ENCODE peak calls at places on chromosomes 2 and 18, in eight cellular contexts. One of them, this sample, is unnamed.
A peak's percentile ranks its signal among the peaks of the same experiment; 100 is the strongest.

GRCh38 chr18:76499021-76499420 is 4.0 kb upstream of the ZNF516 start:
- DNase-seq in posterior vena cava: no peak
- DNase-seq in NCI-H345: no peak
- DNase-seq in Calu3: no peak
- DNase-seq in GM23338: no peak
- DNase-seq in iris pigment epithelial cell: no peak
- DNase-seq in GM23248: no peak
- DNase-seq in stimulated activated CD8-positive, alpha-beta memory T cell treated with anti-CD3 and anti-CD28 coated beads, Interleukin-4, amount 100 ng/mL, for 1 hour: no peak
- DNase-seq in this sample: no peak

GRCh38 chr18:48927286-48928080 is 23.3 kb downstream of the SMAD7 start:
- DNase-seq in posterior vena cava: no peak
- DNase-seq in NCI-H345: no peak
- DNase-seq in Calu3: no peak
- DNase-seq in GM23338: no peak
- DNase-seq in iris pigment epithelial cell: no peak
- DNase-seq in GM23248: peak; percentile 20
- DNase-seq in stimulated activated CD8-positive, alpha-beta memory T cell treated with anti-CD3 and anti-CD28 coated beads, Interleukin-4, amount 100 ng/mL, for 1 hour: no peak
- DNase-seq in this sample: no peak

GRCh38 chr18:68447286-68447685 is 267.6 kb downstream of the TMX3 start:
- DNase-seq in posterior vena cava: no peak
- DNase-seq in NCI-H345: no peak
- DNase-seq in Calu3: no peak
- DNase-seq in GM23338: no peak
- DNase-seq in iris pigment epithelial cell: no peak
- DNase-seq in GM23248: peak; percentile 87
- DNase-seq in stimulated activated CD8-positive, alpha-beta memory T cell treated with anti-CD3 and anti-CD28 coated beads, Interleukin-4, amount 100 ng/mL, for 1 hour: no peak
- DNase-seq in this sample: no peak

GRCh38 chr2:67649331-67650071 is 252.4 kb downstream of the ETAA1 start:
- DNase-seq in posterior vena cava: no peak
- DNase-seq in NCI-H345: peak; percentile 39
- DNase-seq in Calu3: peak; percentile 20
- DNase-seq in GM23338: no peak
- DNase-seq in iris pigment epithelial cell: no peak
- DNase-seq in GM23248: peak; percentile 64
- DNase-seq in stimulated activated CD8-positive, alpha-beta memory T cell treated with anti-CD3 and anti-CD28 coated beads, Interleukin-4, amount 100 ng/mL, for 1 hour: no peak
- DNase-seq in this sample: peak; percentile 76

GRCh38 chr2:145906356-145906755 is 1386.4 kb upstream of the ZEB2 start:
- DNase-seq in posterior vena cava: no peak
- DNase-seq in NCI-H345: no peak
- DNase-seq in Calu3: peak; percentile 62
- DNase-seq in GM23338: peak; percentile 4
- DNase-seq in iris pigment epithelial cell: peak; percentile 29
- DNase-seq in GM23248: no peak
- DNase-seq in stimulated activated CD8-positive, alpha-beta memory T cell treated with anti-CD3 and anti-CD28 coated beads, Interleukin-4, amount 100 ng/mL, for 1 hour: no peak
- DNase-seq in this sample: no peak

GRCh38 chr2:21047161-21048009 is 3.5 kb upstream of the APOB start:
- DNase-seq in posterior vena cava: no peak
- DNase-seq in NCI-H345: peak; percentile 88
- DNase-seq in Calu3: no peak
- DNase-seq in GM23338: peak; percentile 25
- DNase-seq in iris pigment epithelial cell: peak; percentile 14
- DNase-seq in GM23248: no peak
- DNase-seq in stimulated activated CD8-positive, alpha-beta memory T cell treated with anti-CD3 and anti-CD28 coated beads, Interleukin-4, amount 100 ng/mL, for 1 hour: no peak
- DNase-seq in this sample: no peak

GRCh38 chr2:36695746-36696415 is 626 bp upstream of the VIT start:
- DNase-seq in posterior vena cava: no peak
- DNase-seq in NCI-H345: no peak
- DNase-seq in Calu3: no peak
- DNase-seq in GM23338: peak; percentile 29
- DNase-seq in iris pigment epithelial cell: peak; percentile 78
- DNase-seq in GM23248: peak; percentile 86
- DNase-seq in stimulated activated CD8-positive, alpha-beta memory T cell treated with anti-CD3 and anti-CD28 coated beads, Interleukin-4, amount 100 ng/mL, for 1 hour: no peak
- DNase-seq in this sample: peak; percentile 79

GRCh38 chr2:24859968-24860600 is 60.0 kb downstream of the ADCY3 start:
- DNase-seq in posterior vena cava: no peak
- DNase-seq in NCI-H345: no peak
- DNase-seq in Calu3: no peak
- DNase-seq in GM23338: no peak
- DNase-seq in iris pigment epithelial cell: no peak
- DNase-seq in GM23248: no peak
- DNase-seq in stimulated activated CD8-positive, alpha-beta memory T cell treated with anti-CD3 and anti-CD28 coated beads, Interleukin-4, amount 100 ng/mL, for 1 hour: no peak
- DNase-seq in this sample: no peak

GRCh38 chr18:78758496-78758895 is 221.1 kb upstream of the SALL3 start:
- DNase-seq in posterior vena cava: peak; percentile 49
- DNase-seq in NCI-H345: no peak
- DNase-seq in Calu3: no peak
- DNase-seq in GM23338: no peak
- DNase-seq in iris pigment epithelial cell: no peak
- DNase-seq in GM23248: no peak
- DNase-seq in stimulated activated CD8-positive, alpha-beta memory T cell treated with anti-CD3 and anti-CD28 coated beads, Interleukin-4, amount 100 ng/mL, for 1 hour: no peak
- DNase-seq in this sample: no peak

GRCh38 chr2:171723724-171724683 is 36.7 kb downstream of the DYNC1I2 start:
- DNase-seq in posterior vena cava: no peak
- DNase-seq in NCI-H345: peak; percentile 94
- DNase-seq in Calu3: no peak
- DNase-seq in GM23338: peak; percentile 54
- DNase-seq in iris pigment epithelial cell: peak; percentile 20
- DNase-seq in GM23248: no peak
- DNase-seq in stimulated activated CD8-positive, alpha-beta memory T cell treated with anti-CD3 and anti-CD28 coated beads, Interleukin-4, amount 100 ng/mL, for 1 hour: no peak
- DNase-seq in this sample: peak; percentile 32

GRCh38 chr2:133734699-133735098 is 166.4 kb upstream of the NCKAP5 start:
- DNase-seq in posterior vena cava: no peak
- DNase-seq in NCI-H345: no peak
- DNase-seq in Calu3: no peak
- DNase-seq in GM23338: no peak
- DNase-seq in iris pigment epithelial cell: peak; percentile 23
- DNase-seq in GM23248: no peak
- DNase-seq in stimulated activated CD8-positive, alpha-beta memory T cell treated with anti-CD3 and anti-CD28 coated beads, Interleukin-4, amount 100 ng/mL, for 1 hour: no peak
- DNase-seq in this sample: peak; percentile 15

GRCh38 chr2:99555410-99555809 is 65.6 kb upstream of the REV1 start:
- DNase-seq in posterior vena cava: no peak
- DNase-seq in NCI-H345: no peak
- DNase-seq in Calu3: no peak
- DNase-seq in GM23338: peak; percentile 58
- DNase-seq in iris pigment epithelial cell: no peak
- DNase-seq in GM23248: no peak
- DNase-seq in stimulated activated CD8-positive, alpha-beta memory T cell treated with anti-CD3 and anti-CD28 coated beads, Interleukin-4, amount 100 ng/mL, for 1 hour: no peak
- DNase-seq in this sample: peak; percentile 67

GRCh38 chr2:218642786-218643185 is 16.6 kb downstream of the ZNF142 start:
- DNase-seq in posterior vena cava: no peak
- DNase-seq in NCI-H345: no peak
- DNase-seq in Calu3: no peak
- DNase-seq in GM23338: no peak
- DNase-seq in iris pigment epithelial cell: no peak
- DNase-seq in GM23248: no peak
- DNase-seq in stimulated activated CD8-positive, alpha-beta memory T cell treated with anti-CD3 and anti-CD28 coated beads, Interleukin-4, amount 100 ng/mL, for 1 hour: no peak
- DNase-seq in this sample: no peak

GRCh38 chr2:97755491-97755890 is 42.1 kb downstream of the ZAP70 start:
- DNase-seq in posterior vena cava: peak; percentile 26
- DNase-seq in NCI-H345: no peak
- DNase-seq in Calu3: no peak
- DNase-seq in GM23338: no peak
- DNase-seq in iris pigment epithelial cell: no peak
- DNase-seq in GM23248: no peak
- DNase-seq in stimulated activated CD8-positive, alpha-beta memory T cell treated with anti-CD3 and anti-CD28 coated beads, Interleukin-4, amount 100 ng/mL, for 1 hour: no peak
- DNase-seq in this sample: no peak

GRCh38 chr18:66874375-66874774 is 270.5 kb upstream of the CDH19 start:
- DNase-seq in posterior vena cava: no peak
- DNase-seq in NCI-H345: no peak
- DNase-seq in Calu3: no peak
- DNase-seq in GM23338: no peak
- DNase-seq in iris pigment epithelial cell: no peak
- DNase-seq in GM23248: no peak
- DNase-seq in stimulated activated CD8-positive, alpha-beta memory T cell treated with anti-CD3 and anti-CD28 coated beads, Interleukin-4, amount 100 ng/mL, for 1 hour: no peak
- DNase-seq in this sample: no peak

GRCh38 chr2:84395819-84396218 is 63.3 kb downstream of the SUCLG1 start:
- DNase-seq in posterior vena cava: no peak
- DNase-seq in NCI-H345: no peak
- DNase-seq in Calu3: no peak
- DNase-seq in GM23338: no peak
- DNase-seq in iris pigment epithelial cell: peak; percentile 48
- DNase-seq in GM23248: peak; percentile 83
- DNase-seq in stimulated activated CD8-positive, alpha-beta memory T cell treated with anti-CD3 and anti-CD28 coated beads, Interleukin-4, amount 100 ng/mL, for 1 hour: no peak
- DNase-seq in this sample: peak; percentile 55

GRCh38 chr2:216499641-216500218 is 1.1 kb downstream of the RPL37A start:
- DNase-seq in posterior vena cava: no peak
- DNase-seq in NCI-H345: no peak
- DNase-seq in Calu3: no peak
- DNase-seq in GM23338: no peak
- DNase-seq in iris pigment epithelial cell: no peak
- DNase-seq in GM23248: peak; percentile 41
- DNase-seq in stimulated activated CD8-positive, alpha-beta memory T cell treated with anti-CD3 and anti-CD28 coated beads, Interleukin-4, amount 100 ng/mL, for 1 hour: no peak
- DNase-seq in this sample: no peak

GRCh38 chr18:70459731-70460130 is 170.9 kb downstream of the SOCS6 start:
- DNase-seq in posterior vena cava: no peak
- DNase-seq in NCI-H345: no peak
- DNase-seq in Calu3: no peak
- DNase-seq in GM23338: no peak
- DNase-seq in iris pigment epithelial cell: no peak
- DNase-seq in GM23248: no peak
- DNase-seq in stimulated activated CD8-positive, alpha-beta memory T cell treated with anti-CD3 and anti-CD28 coated beads, Interleukin-4, amount 100 ng/mL, for 1 hour: no peak
- DNase-seq in this sample: no peak

GRCh38 chr2:156565066-156565710 is 129.0 kb downstream of the GPD2 start:
- DNase-seq in posterior vena cava: no peak
- DNase-seq in NCI-H345: no peak
- DNase-seq in Calu3: no peak
- DNase-seq in GM23338: peak; percentile 9
- DNase-seq in iris pigment epithelial cell: peak; percentile 91
- DNase-seq in GM23248: peak; percentile 90
- DNase-seq in stimulated activated CD8-positive, alpha-beta memory T cell treated with anti-CD3 and anti-CD28 coated beads, Interleukin-4, amount 100 ng/mL, for 1 hour: no peak
- DNase-seq in this sample: peak; percentile 71

GRCh38 chr2:104850322-104851184 is 3.4 kb upstream of the POU3F3 start:
- DNase-seq in posterior vena cava: no peak
- DNase-seq in NCI-H345: peak; percentile 60
- DNase-seq in Calu3: no peak
- DNase-seq in GM23338: peak; percentile 82
- DNase-seq in iris pigment epithelial cell: no peak
- DNase-seq in GM23248: no peak
- DNase-seq in stimulated activated CD8-positive, alpha-beta memory T cell treated with anti-CD3 and anti-CD28 coated beads, Interleukin-4, amount 100 ng/mL, for 1 hour: no peak
- DNase-seq in this sample: no peak

GRCh38 chr18:65750421-65751144 is at the start of gene CDH7:
- DNase-seq in posterior vena cava: no peak
- DNase-seq in NCI-H345: peak; percentile 54
- DNase-seq in Calu3: no peak
- DNase-seq in GM23338: peak; percentile 58
- DNase-seq in iris pigment epithelial cell: no peak
- DNase-seq in GM23248: no peak
- DNase-seq in stimulated activated CD8-positive, alpha-beta memory T cell treated with anti-CD3 and anti-CD28 coated beads, Interleukin-4, amount 100 ng/mL, for 1 hour: no peak
- DNase-seq in this sample: no peak

GRCh38 chr2:199798881-199799580 is 52.0 kb downstream of the FTCDNL1 start:
- DNase-seq in posterior vena cava: no peak
- DNase-seq in NCI-H345: no peak
- DNase-seq in Calu3: peak; percentile 72
- DNase-seq in GM23338: no peak
- DNase-seq in iris pigment epithelial cell: no peak
- DNase-seq in GM23248: peak; percentile 23
- DNase-seq in stimulated activated CD8-positive, alpha-beta memory T cell treated with anti-CD3 and anti-CD28 coated beads, Interleukin-4, amount 100 ng/mL, for 1 hour: no peak
- DNase-seq in this sample: peak; percentile 53

GRCh38 chr2:134791606-134792005 is 46.8 kb upstream of the ACMSD start:
- DNase-seq in posterior vena cava: no peak
- DNase-seq in NCI-H345: no peak
- DNase-seq in Calu3: no peak
- DNase-seq in GM23338: no peak
- DNase-seq in iris pigment epithelial cell: no peak
- DNase-seq in GM23248: no peak
- DNase-seq in stimulated activated CD8-positive, alpha-beta memory T cell treated with anti-CD3 and anti-CD28 coated beads, Interleukin-4, amount 100 ng/mL, for 1 hour: no peak
- DNase-seq in this sample: no peak

GRCh38 chr2:158239271-158239670 is 137.6 kb downstream of the UPP2 start:
- DNase-seq in posterior vena cava: no peak
- DNase-seq in NCI-H345: no peak
- DNase-seq in Calu3: no peak
- DNase-seq in GM23338: no peak
- DNase-seq in iris pigment epithelial cell: no peak
- DNase-seq in GM23248: no peak
- DNase-seq in stimulated activated CD8-positive, alpha-beta memory T cell treated with anti-CD3 and anti-CD28 coated beads, Interleukin-4, amount 100 ng/mL, for 1 hour: no peak
- DNase-seq in this sample: no peak

GRCh38 chr2:8154936-8155335 is 526.9 kb upstream of the ID2 start:
- DNase-seq in posterior vena cava: no peak
- DNase-seq in NCI-H345: no peak
- DNase-seq in Calu3: no peak
- DNase-seq in GM23338: no peak
- DNase-seq in iris pigment epithelial cell: peak; percentile 12
- DNase-seq in GM23248: peak; percentile 87
- DNase-seq in stimulated activated CD8-positive, alpha-beta memory T cell treated with anti-CD3 and anti-CD28 coated beads, Interleukin-4, amount 100 ng/mL, for 1 hour: no peak
- DNase-seq in this sample: no peak

GRCh38 chr2:159410276-159410675 is 123.8 kb upstream of the WDSUB1 start:
- DNase-seq in posterior vena cava: no peak
- DNase-seq in NCI-H345: no peak
- DNase-seq in Calu3: no peak
- DNase-seq in GM23338: no peak
- DNase-seq in iris pigment epithelial cell: no peak
- DNase-seq in GM23248: no peak
- DNase-seq in stimulated activated CD8-positive, alpha-beta memory T cell treated with anti-CD3 and anti-CD28 coated beads, Interleukin-4, amount 100 ng/mL, for 1 hour: no peak
- DNase-seq in this sample: no peak

GRCh38 chr2:36915627-36916026 is 50.7 kb downstream of the STRN start:
- DNase-seq in posterior vena cava: no peak
- DNase-seq in NCI-H345: no peak
- DNase-seq in Calu3: no peak
- DNase-seq in GM23338: no peak
- DNase-seq in iris pigment epithelial cell: no peak
- DNase-seq in GM23248: no peak
- DNase-seq in stimulated activated CD8-positive, alpha-beta memory T cell treated with anti-CD3 and anti-CD28 coated beads, Interleukin-4, amount 100 ng/mL, for 1 hour: no peak
- DNase-seq in this sample: no peak

GRCh38 chr18:54284967-54285785 is 15.9 kb downstream of the POLI start:
- DNase-seq in posterior vena cava: peak; percentile 82
- DNase-seq in NCI-H345: no peak
- DNase-seq in Calu3: no peak
- DNase-seq in GM23338: no peak
- DNase-seq in iris pigment epithelial cell: peak; percentile 91
- DNase-seq in GM23248: peak; percentile 81
- DNase-seq in stimulated activated CD8-positive, alpha-beta memory T cell treated with anti-CD3 and anti-CD28 coated beads, Interleukin-4, amount 100 ng/mL, for 1 hour: no peak
- DNase-seq in this sample: peak; percentile 68

GRCh38 chr2:85134255-85135065 is 1.3 kb downstream of the TCF7L1 start:
- DNase-seq in posterior vena cava: peak; percentile 88
- DNase-seq in NCI-H345: no peak
- DNase-seq in Calu3: no peak
- DNase-seq in GM23338: peak; percentile 65
- DNase-seq in iris pigment epithelial cell: peak; percentile 64
- DNase-seq in GM23248: peak; percentile 68
- DNase-seq in stimulated activated CD8-positive, alpha-beta memory T cell treated with anti-CD3 and anti-CD28 coated beads, Interleukin-4, amount 100 ng/mL, for 1 hour: no peak
- DNase-seq in this sample: peak; percentile 65

This sample was measured in adipocyte.